ENCODE peak calls at places on chromosomes 6 and 20, in seven cellular contexts. G is mesendoderm, L is IMR-90, X is H1, I is mesenchymal stem cell, V is neuronal stem cell, F is trophoblast cell. Z is an unnamed sample.

GRCh38 chr20:62208805-62209755 is 11.0 kb downstream of the HRH3 start:
- DNase-seq in I (no peak), L (no peak), X (no peak), G (peak; percentile 78), F (peak; percentile 83), V (no peak), Z (peak; percentile 80)

GRCh38 chr6:28140616-28141015 is 1.1 kb upstream of the ZKSCAN8 start:
- DNase-seq in F (no peak), L (no peak), I (no peak), G (no peak), X (no peak), V (no peak), Z (no peak)

GRCh38 chr20:41135187-41135887 is 2.0 kb upstream of the PLCG1 start:
- DNase-seq in I (peak; percentile 45), L (peak; percentile 14), V (peak; percentile 30), F (peak; percentile 71), G (peak; percentile 90), X (peak; percentile 53), Z (peak; percentile 81)

GRCh38 chr6:112207131-112207530 is 47.2 kb downstream of the LAMA4 start:
- DNase-seq in F (no peak), I (no peak), L (no peak), G (no peak), V (no peak), X (no peak), Z (no peak)

GRCh38 chr20:4234128-4234527 is 218.8 kb upstream of the RNF24 start:
- DNase-seq in X (no peak), F (no peak), L (peak; percentile 76), V (no peak), G (no peak), I (no peak), Z (no peak)

GRCh38 chr6:112910256-112910655 is 563.1 kb downstream of the RFPL4B start:
- DNase-seq in L (peak; percentile 60), X (no peak), I (no peak), F (no peak), G (no peak), V (no peak), Z (no peak)

GRCh38 chr20:63363981-63364536 is 2.9 kb upstream of the CHRNA4 start:
- DNase-seq in I (no peak), G (no peak), L (no peak), F (peak; percentile 21), X (no peak), V (no peak), Z (no peak)

GRCh38 chr6:82906951-82907350 is 158.7 kb downstream of the UBE3D start:
- DNase-seq in L (peak; percentile 61), G (peak; percentile 20), V (no peak), F (no peak), X (no peak), I (peak; percentile 80), Z (no peak)

GRCh38 chr6:154683756-154684523 is 49.3 kb upstream of the SCAF8 start:
- DNase-seq in L (peak; percentile 49), G (no peak), I (peak; percentile 48), F (no peak), X (no peak), V (no peak), Z (no peak)

GRCh38 chr6:47407295-47408281 is 70.0 kb upstream of the CD2AP start:
- DNase-seq in L (no peak), G (no peak), X (no peak), F (peak; percentile 71), V (no peak), I (peak; percentile 59), Z (no peak)

GRCh38 chr6:11500008-11500407 is 37.5 kb upstream of the TMEM170B start:
- DNase-seq in I (peak; percentile 53), G (peak; percentile 46), L (peak; percentile 65), V (no peak), X (no peak), F (peak; percentile 77), Z (no peak)

GRCh38 chr6:169883316-169883715 is 131.9 kb downstream of the ERMARD start:
- DNase-seq in G (no peak), V (no peak), L (no peak), X (no peak), I (no peak), F (no peak), Z (no peak)

GRCh38 chr6:133854633-133855598 is 34.0 kb upstream of the TCF21 start:
- DNase-seq in V (peak; percentile 29), L (no peak), G (peak; percentile 46), F (no peak), X (no peak), I (peak; percentile 40), Z (peak; percentile 60)

GRCh38 chr6:24344981-24345380 is 12.9 kb downstream of the DCDC2 start:
- DNase-seq in F (no peak), L (no peak), G (no peak), X (no peak), V (no peak), I (no peak), Z (no peak)

GRCh38 chr20:62938105-62938888 is at the start of gene GID8:
- DNase-seq in I (peak; percentile 74), X (no peak), G (no peak), V (no peak), F (peak; percentile 70), L (peak; percentile 33), Z (no peak)

GRCh38 chr6:53294095-53294494 is 54.7 kb downstream of the ELOVL5 start:
- DNase-seq in V (peak; percentile 14), X (no peak), F (no peak), L (no peak), I (no peak), G (peak; percentile 68), Z (peak; percentile 66)

GRCh38 chr20:59055302-59055701 is 12.7 kb upstream of the PRELID3B start:
- DNase-seq in G (no peak), F (peak; percentile 34), X (no peak), L (peak; percentile 37), I (no peak), V (no peak), Z (no peak)

GRCh38 chr20:64035066-64035932 is 683 bp upstream of the C20orf204 start:
- DNase-seq in L (no peak), I (no peak), V (no peak), G (no peak), X (no peak), F (no peak), Z (no peak)

GRCh38 chr6:82275686-82276085 is 28.1 kb upstream of the IBTK start:
- DNase-seq in F (no peak), X (no peak), V (no peak), L (no peak), I (no peak), G (no peak), Z (no peak)

GRCh38 chr6:148002067-148002466 is 340.6 kb upstream of the SASH1 start:
- DNase-seq in L (no peak), F (no peak), V (no peak), G (no peak), I (no peak), X (no peak), Z (no peak)

GRCh38 chr6:76831299-76831698 is 632.0 kb downstream of the HTR1B start:
- DNase-seq in X (no peak), L (no peak), F (no peak), G (no peak), V (no peak), I (no peak), Z (no peak)

GRCh38 chr20:34124469-34125249 is 12.6 kb upstream of the EIF2S2 start:
- DNase-seq in G (no peak), V (no peak), L (no peak), X (no peak), F (no peak), I (no peak), Z (no peak)
- H3K27me3 ChIP-seq in G (no peaks in the 10 kb centered on the region), V (no peaks in the 10 kb centered on the region), L (no peaks in the 10 kb centered on the region), X (no peaks in the 10 kb centered on the region), F (no peaks in the 10 kb centered on the region), I (peaks cover 3% of the 10 kb centered on the region), Z (no peaks in the 10 kb centered on the region)

GRCh38 chr20:49446080-49446479 is 36.4 kb downstream of the KCNB1 start:
- DNase-seq in G (no peak), L (no peak), F (no peak), V (no peak), I (no peak), X (no peak), Z (no peak)
- H2BK5ac ChIP-seq in G (no peak overlapping the region), L (no peak overlapping the region), F (no peak overlapping the region), V (no peak overlapping the region), I (no peak overlapping the region), X (no peak overlapping the region), Z (no peak overlapping the region)

GRCh38 chr20:5797165-5797564 is 47.0 kb downstream of the SHLD1 start:
- DNase-seq in F (no peak), G (no peak), I (no peak), X (no peak), V (no peak), L (no peak), Z (no peak)

GRCh38 chr20:5793916-5794315 is 43.7 kb downstream of the SHLD1 start:
- DNase-seq in X (no peak), F (no peak), V (no peak), L (no peak), G (no peak), I (no peak), Z (no peak)

GRCh38 chr20:5796369-5797040 is 46.3 kb downstream of the SHLD1 start:
- DNase-seq in I (no peak), V (no peak), L (no peak), G (no peak), F (no peak), X (no peak), Z (no peak)

GRCh38 chr20:5797843-5798462 is 47.8 kb downstream of the SHLD1 start:
- DNase-seq in I (no peak), G (no peak), L (no peak), V (no peak), X (no peak), F (no peak), Z (no peak)
- H3K18ac ChIP-seq in I (no peak overlapping the region), G (no peak overlapping the region), L (no peak overlapping the region), V (no peak overlapping the region), X (no peak overlapping the region), F (no peak overlapping the region), Z (no peak overlapping the region)

GRCh38 chr6:42938428-42938796 is 9.1 kb downstream of the CNPY3 start:
- DNase-seq in F (no peak), X (no peak), G (no peak), V (no peak), L (no peak), I (no peak), Z (no peak)

GRCh38 chr6:42939810-42940167 is 10.5 kb downstream of the CNPY3 start:
- DNase-seq in V (no peak), I (no peak), L (no peak), X (no peak), G (no peak), F (no peak), Z (no peak)

GRCh38 chr6:42938987-42939809 is 9.9 kb downstream of the CNPY3 start:
- DNase-seq in I (no peak), X (no peak), L (no peak), G (no peak), F (no peak), V (no peak), Z (peak; percentile 36)

GRCh38 chr6:42942444-42942843 is 13.2 kb downstream of the CNPY3 start:
- DNase-seq in I (no peak), F (no peak), V (no peak), L (no peak), G (no peak), X (no peak), Z (no peak)

DNA sequence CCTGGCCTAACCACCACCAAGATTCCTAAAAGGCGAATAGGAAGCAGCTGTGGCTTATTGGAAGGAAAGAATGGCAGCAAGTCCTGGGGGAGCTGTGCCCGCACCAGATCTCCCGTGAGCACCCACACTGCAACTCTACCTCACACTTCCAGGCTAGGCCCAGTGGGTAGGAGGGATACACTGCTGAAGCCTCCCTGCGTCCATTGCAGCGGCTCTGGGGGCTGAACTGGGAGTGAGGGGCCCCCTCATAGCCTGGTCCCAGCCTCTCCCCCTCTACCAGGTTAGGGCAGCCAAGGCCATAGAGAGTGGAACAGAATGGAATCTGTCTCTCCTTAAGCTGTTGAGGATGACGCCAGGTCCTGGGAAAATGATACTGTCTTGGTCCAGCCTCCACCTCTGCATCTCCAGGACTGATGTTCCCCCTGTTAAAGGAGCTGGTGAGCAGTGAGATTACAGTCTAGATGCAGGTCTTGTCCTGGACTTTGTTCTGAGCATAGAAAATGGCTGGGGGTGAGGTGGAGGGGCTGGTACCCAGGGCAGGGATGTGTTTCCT is 11.3 kb downstream of the CNPY3 start:
- DNase-seq in I (no peak), V (no peak), F (no peak), G (no peak), X (no peak), L (no peak), Z (no peak)
- H3K27me3 ChIP-seq in I (no peaks in the 10 kb centered on the region), V (no peaks in the 10 kb centered on the region), F (no peaks in the 10 kb centered on the region), G (no peaks in the 10 kb centered on the region), X (no peaks in the 10 kb centered on the region), L (no peaks in the 10 kb centered on the region), Z (no peaks in the 10 kb centered on the region)

Z was measured in H9.